ENCODE peak calls at places on chromosomes 4 and X, in six cellular contexts. K, V, B, A, H and C are unnamed samples. For H3K4me1, the result is how much of the 10 kb centered on the place peaks cover.

GRCh38 chr4:125666635-125667034 is 351.9 kb downstream of the FAT4 start:
- DNase-seq in K (no peak), V (no peak), B (no peak), A (no peak), H (no peak), C (no peak)

GRCh38 chr4:154559141-154559841 is 3.5 kb upstream of the FGB start:
- DNase-seq in K (no peak), V (no peak), B (no peak), A (no peak), H (no peak), C (no peak)

GRCh38 chrX:18994713-18995112 is 10.8 kb upstream of the PHKA2 start:
- DNase-seq in K (no peak), V (no peak), B (no peak), A (no peak), H (no peak), C (no peak)

GRCh38 chr4:156941940-156942548 is 29.6 kb downstream of the PDGFC start:
- DNase-seq in K (no peak), V (peak), B (peak), A (no peak), H (peak), C (peak)

GRCh38 chrX:103533428-103534216 is 14.3 kb upstream of the RAB40A start:
- DNase-seq in K (peak), V (peak), B (peak), A (peak), H (peak), C (peak)

GRCh38 chr4:93809773-93810172 is 18.8 kb upstream of the ATOH1 start:
- DNase-seq in K (no peak), V (peak), B (peak), A (peak), H (peak), C (no peak)

GRCh38 chr4:113209652-113210320 is 160.3 kb downstream of the ANK2 start:
- DNase-seq in K (no peak), V (no peak), B (no peak), A (no peak), H (no peak), C (no peak)

GRCh38 chr4:154560824-154561231 is 2.0 kb upstream of the FGB start:
- DNase-seq in K (no peak), V (no peak), B (no peak), A (no peak), H (no peak), C (no peak)

GRCh38 chrX:154411981-154412340 is 622 bp downstream of the TAFAZZIN start:
- DNase-seq in K (peak), V (peak), B (peak), A (peak), H (peak), C (peak)

GRCh38 chr4:57966987-57967760 is 857.0 kb upstream of the IGFBP7 start:
- DNase-seq in K (no peak), V (no peak), B (no peak), A (no peak), H (no peak), C (no peak)

DNA sequence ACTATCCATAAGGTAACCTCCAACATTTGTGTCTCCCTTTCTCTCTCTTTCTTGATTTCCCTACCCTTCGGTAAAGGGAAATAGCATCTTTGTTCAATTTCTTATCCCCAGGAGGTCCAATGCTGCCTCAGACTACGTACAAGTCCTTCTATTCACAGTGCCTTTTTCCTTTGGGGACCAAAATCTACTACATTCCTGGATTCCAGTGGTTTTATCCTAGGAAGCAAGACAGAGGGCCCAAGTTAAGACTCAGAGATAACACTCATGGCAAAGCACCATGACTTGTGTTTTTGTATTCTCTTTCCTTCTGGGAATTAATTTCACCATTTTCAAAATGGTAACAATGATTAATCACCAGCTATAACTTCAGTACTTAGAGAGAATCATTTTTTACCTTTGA is 10.6 kb downstream of the G3BP2 start:
- DNase-seq in K (no peak), V (no peak), B (no peak), A (no peak), H (no peak), C (no peak)
- TF ChIP-seq POLR2A in K (no peak), V (no peak), B (no peak), A (no peak), H (no peak), C (no peak)

GRCh38 chrX:132481449-132481848 is 7.4 kb downstream of the MBNL3 start:
- DNase-seq in K (no peak), V (no peak), B (no peak), A (no peak), H (no peak), C (no peak)
- H3K27ac ChIP-seq in K (peak), V (no peak), B (no peak), A (peak), H (peak), C (peak)

GRCh38 chr4:152117501-152117900 is 356.7 kb upstream of the GATB start:
- DNase-seq in K (no peak), V (peak), B (no peak), A (no peak), H (no peak), C (no peak)
- H3K4me1 ChIP-seq in K (under half), V (under half), B (under half), A (under half), H (under half), C (under half)

DNA sequence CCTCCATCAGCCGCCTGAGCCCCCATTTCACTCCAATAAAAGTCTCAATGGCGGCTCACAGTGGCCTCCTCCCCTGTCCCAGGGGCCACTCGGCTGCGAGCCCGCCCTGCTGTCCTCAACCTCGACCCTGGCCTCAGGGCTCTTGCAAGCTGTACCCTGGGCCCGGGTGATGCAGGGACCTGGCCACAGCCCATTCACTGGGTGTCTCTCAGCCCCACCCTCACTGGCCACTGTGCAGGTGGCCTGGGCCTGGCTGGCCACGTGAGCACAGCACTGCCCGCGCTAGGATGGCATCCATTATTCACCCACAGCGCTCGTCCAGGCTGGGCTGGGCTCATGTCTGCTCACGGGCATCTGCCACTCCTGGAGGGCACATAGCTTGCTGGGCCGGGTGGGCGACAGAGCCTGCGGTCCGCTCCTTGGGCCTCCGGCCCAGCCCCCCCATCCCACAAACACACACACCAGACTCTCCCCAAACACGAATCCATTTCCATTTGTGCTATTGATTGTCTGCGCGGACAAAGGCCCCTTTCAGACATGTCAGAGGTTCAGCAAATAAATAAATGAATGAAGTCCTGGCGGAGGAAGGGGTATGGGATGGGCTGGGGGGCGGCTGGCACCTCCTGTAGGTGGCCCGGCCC is 16.5 kb upstream of the FGFR3 start:
- DNase-seq in K (no peak), V (no peak), B (no peak), A (no peak), H (no peak), C (no peak)
- TF ChIP-seq POLR2A in K (no peak), V (no peak), B (no peak), A (no peak), H (no peak), C (no peak)